ENCODE peak calls at places on chromosomes 5 and 9, in nine cellular contexts. B is Calu3, J is A673, Y is cardiac muscle cell, S is RWPE2, M is GM10248, I is WTC11, D is AG04449, K is fibroblast of the aortic adventitia. W is an unnamed sample.

GRCh38 chr9:91734371-91734981 is 215.6 kb downstream of the ROR2 start:
- DNase-seq in M (peak), B (peak), Y (peak), D (no peak), K (peak), I (peak), J (peak), S (no peak), W (peak)

GRCh38 chr9:36319806-36320205 is 61.6 kb upstream of the GNE start:
- DNase-seq in Y (no peak), I (no peak), K (no peak), S (no peak), M (no peak), B (peak), D (no peak), J (no peak), W (no peak)

GRCh38 chr9:107999011-107999410 is 509.4 kb upstream of the KLF4 start:
- DNase-seq in J (no peak), K (no peak), S (no peak), Y (peak), M (no peak), B (no peak), I (no peak), D (no peak), W (no peak)

GRCh38 chr5:15003511-15003920 is 131.9 kb upstream of the ANKH start:
- DNase-seq in M (peak), S (no peak), D (no peak), Y (peak), K (peak), J (peak), I (peak), B (peak), W (peak)

GRCh38 chr5:136079195-136079985 is 50.6 kb downstream of the TGFBI start:
- DNase-seq in K (no peak), M (no peak), Y (peak), I (peak), S (no peak), D (no peak), J (no peak), B (no peak), W (peak)

GRCh38 chr9:110835859-110836271 is 167.3 kb downstream of the MUSK start:
- DNase-seq in Y (no peak), I (no peak), J (no peak), B (no peak), D (no peak), M (no peak), S (no peak), K (peak), W (no peak)

GRCh38 chr5:65624570-65625555 is at the start of the genes SHLD3 and TRAPPC13:
- DNase-seq in D (peak), M (peak), J (peak), K (peak), Y (peak), I (peak), B (peak), S (peak), W (peak)

GRCh38 chr9:89617978-89618377 is 13.2 kb downstream of the GADD45G start:
- DNase-seq in I (no peak), D (no peak), S (no peak), M (no peak), K (no peak), Y (no peak), B (no peak), J (no peak), W (no peak)

GRCh38 chr5:93791520-93791972 is 50.1 kb upstream of the POU5F2 start:
- DNase-seq in I (no peak), J (peak), B (no peak), Y (no peak), S (no peak), K (peak), D (no peak), M (no peak), W (peak)

GRCh38 chr5:130061746-130062145 is 157.5 kb downstream of the CHSY3 start:
- DNase-seq in J (no peak), B (no peak), Y (no peak), D (no peak), S (no peak), M (no peak), K (no peak), I (no peak), W (no peak)

GRCh38 chr9:70642421-70642820 is 228.0 kb upstream of the KLF9 start:
- DNase-seq in D (no peak), J (no peak), B (no peak), K (no peak), M (no peak), Y (no peak), I (no peak), S (no peak), W (no peak)

GRCh38 chr5:147417133-147417813 is 92.6 kb downstream of the DPYSL3 start:
- DNase-seq in B (peak), J (no peak), D (no peak), I (no peak), K (peak), Y (no peak), M (no peak), S (no peak), W (no peak)

GRCh38 chr5:78295035-78295961 is 800 bp upstream of the AP3B1 start:
- DNase-seq in B (peak), M (peak), Y (peak), D (no peak), S (peak), K (peak), J (peak), I (peak), W (peak)

GRCh38 chr5:158079097-158079496 is 220.2 kb upstream of the CLINT1 start:
- DNase-seq in B (no peak), D (no peak), S (no peak), I (no peak), K (no peak), J (no peak), Y (no peak), M (no peak), W (no peak)

GRCh38 chr5:122154491-122154890 is 25.1 kb downstream of the ZNF474 start:
- DNase-seq in S (no peak), M (no peak), K (no peak), D (no peak), J (no peak), B (no peak), I (no peak), Y (no peak), W (no peak)

GRCh38 chr5:9928266-9928750 is 298.2 kb upstream of the TAS2R1 start:
- DNase-seq in I (no peak), M (no peak), J (no peak), Y (no peak), B (no peak), S (no peak), D (no peak), K (no peak), W (no peak)

GRCh38 chr9:85927077-85927476 is 13.9 kb upstream of the NAA35 start:
- DNase-seq in S (no peak), Y (no peak), K (peak), J (no peak), M (no peak), B (no peak), D (no peak), I (no peak), W (no peak)

GRCh38 chr9:101047848-101048402 is 19.4 kb downstream of the PLPPR1 start:
- DNase-seq in K (no peak), I (no peak), B (no peak), J (no peak), Y (no peak), D (no peak), S (no peak), M (no peak), W (no peak)

GRCh38 chr5:147437161-147437596 is 72.7 kb downstream of the DPYSL3 start:
- DNase-seq in D (no peak), B (no peak), S (no peak), M (no peak), K (no peak), I (no peak), Y (no peak), J (no peak), W (no peak)

GRCh38 chr9:121607434-121608248 is 43.8 kb upstream of the DAB2IP start:
- DNase-seq in D (peak), J (peak), Y (peak), S (no peak), K (peak), I (no peak), M (no peak), B (no peak), W (no peak)

GRCh38 chr9:132465131-132465635 is 55.2 kb downstream of the CFAP77 start:
- DNase-seq in I (no peak), M (no peak), B (no peak), D (no peak), K (no peak), Y (no peak), J (no peak), S (no peak), W (no peak)

GRCh38 chr5:77743181-77743580 is 33.0 kb downstream of the TBCA start:
- DNase-seq in B (no peak), D (no peak), I (no peak), M (no peak), S (no peak), Y (no peak), J (no peak), K (peak), W (no peak)

GRCh38 chr5:178399723-178400115 is 167.1 kb upstream of the PHYKPL start:
- DNase-seq in Y (no peak), I (no peak), K (no peak), S (peak), B (no peak), J (no peak), M (no peak), D (no peak), W (no peak)

GRCh38 chr5:61053937-61054336 is 108.3 kb downstream of the SMIM15 start:
- DNase-seq in D (no peak), B (no peak), Y (no peak), M (no peak), S (no peak), K (peak), J (no peak), I (no peak), W (no peak)

GRCh38 chr5:87210743-87211142 is 56.9 kb upstream of the RASA1 start:
- DNase-seq in J (no peak), K (no peak), Y (no peak), B (peak), M (no peak), I (no peak), D (no peak), S (no peak), W (no peak)

GRCh38 chr5:68333649-68334549 is 118.3 kb downstream of the PIK3R1 start:
- DNase-seq in J (no peak), D (no peak), B (peak), I (no peak), S (no peak), K (peak), M (no peak), Y (no peak), W (no peak)

GRCh38 chr5:98031926-98032325 is 741.5 kb upstream of the RGMB start:
- DNase-seq in S (no peak), B (no peak), J (no peak), K (peak), I (no peak), D (no peak), M (no peak), Y (no peak), W (no peak)

GRCh38 chr9:16715404-16715803 is 155.1 kb downstream of the BNC2 start:
- DNase-seq in M (no peak), I (no peak), D (no peak), Y (no peak), J (no peak), K (peak), S (no peak), B (no peak), W (no peak)

GRCh38 chr5:142839711-142840441 is 69.7 kb downstream of the ARHGAP26 start:
- DNase-seq in M (no peak), K (peak), D (no peak), I (no peak), B (no peak), S (no peak), Y (no peak), J (no peak), W (no peak)

DNA sequence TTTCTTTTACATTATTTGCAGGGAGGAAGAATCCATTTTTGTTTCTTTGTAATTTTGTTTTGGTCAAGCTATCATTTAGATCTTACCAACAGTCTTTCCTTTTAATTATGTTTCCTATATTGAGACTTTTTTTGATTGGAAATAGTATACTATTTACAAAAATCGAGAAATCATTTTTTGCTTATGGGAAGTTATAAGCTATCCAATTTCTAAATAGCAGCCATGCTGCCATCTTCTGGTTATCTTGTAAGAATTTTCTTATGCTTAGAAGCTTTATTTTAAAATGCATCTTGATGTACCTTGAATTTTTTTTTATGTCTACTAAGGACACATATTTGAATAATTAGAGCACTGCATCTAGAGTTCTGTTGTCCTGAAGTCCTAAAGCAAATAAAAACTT is 821.2 kb downstream of the PTPRD start:
- DNase-seq in M (no peak), D (no peak), K (peak), Y (peak), S (no peak), B (no peak), I (no peak), J (peak), W (no peak)
- TF ChIP-seq CTCF in M (no peak), D (no peak), K (no peak), Y (no peak), S (peak), B (no peak), I (no peak), J (no peak), W (no peak)

GRCh38 chr5:141326088-141326854 is 4.0 kb upstream of the PCDHGA1 start:
- DNase-seq in J (peak), K (peak), M (peak), B (no peak), D (no peak), I (peak), Y (peak), S (no peak), W (peak)

GRCh38 chr5:141328231-141328630 is 2.1 kb upstream of the PCDHGA1 start:
- DNase-seq in D (no peak), J (no peak), B (no peak), Y (no peak), S (no peak), I (no peak), K (no peak), M (no peak), W (no peak)

GRCh38 chr5:141330299-141331080 is at the start of gene PCDHGA1:
- DNase-seq in Y (no peak), B (no peak), M (peak), S (no peak), D (no peak), I (peak), K (peak), J (no peak), W (peak)
- TF ChIP-seq CTCF in Y (peak), B (no peak), M (peak), S (peak), D (peak), I (peak), K (peak), J (peak), W (peak)

DNA sequence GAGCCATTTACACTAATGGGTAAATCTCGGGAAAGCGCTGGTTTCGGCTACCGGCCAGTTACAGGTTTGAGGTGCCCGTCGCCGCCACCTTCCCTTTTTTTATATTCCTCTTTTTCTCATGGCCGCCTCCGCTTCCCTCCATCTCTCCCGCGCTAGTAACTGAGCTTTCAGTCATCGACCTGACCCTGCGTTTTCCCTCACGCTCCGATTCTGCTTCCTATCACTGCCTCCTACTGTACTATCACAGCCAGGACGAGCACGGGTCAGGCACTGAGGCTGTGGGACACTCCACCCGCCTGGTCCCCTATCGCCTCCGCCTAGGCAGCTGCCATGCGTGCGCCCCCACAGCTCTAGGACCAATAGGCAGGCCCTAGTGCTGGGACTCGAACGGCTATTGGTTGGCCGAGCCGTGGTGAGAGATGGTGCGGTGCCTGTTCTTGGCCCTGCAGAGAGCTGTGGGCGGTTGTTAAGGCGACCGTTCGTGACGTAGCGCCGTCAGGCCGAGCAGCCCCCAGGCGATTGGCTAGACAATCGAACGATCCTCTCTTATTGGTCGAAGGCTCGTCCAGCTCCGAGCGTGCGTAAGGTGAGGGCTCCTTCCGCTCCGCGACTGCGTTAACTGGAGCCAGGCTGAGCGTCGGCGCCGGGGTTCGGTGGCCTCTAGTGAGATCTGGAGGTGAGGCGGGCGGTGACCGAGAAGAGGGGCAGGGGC is at the start of gene HMGCR:
- DNase-seq in B (peak), S (peak), J (peak), Y (peak), K (peak), D (peak), M (peak), I (peak), W (peak)
- TF ChIP-seq CTCF in B (no peak), S (peak), J (no peak), Y (peak), K (peak), D (peak), M (peak), I (no peak), W (no peak)

DNA sequence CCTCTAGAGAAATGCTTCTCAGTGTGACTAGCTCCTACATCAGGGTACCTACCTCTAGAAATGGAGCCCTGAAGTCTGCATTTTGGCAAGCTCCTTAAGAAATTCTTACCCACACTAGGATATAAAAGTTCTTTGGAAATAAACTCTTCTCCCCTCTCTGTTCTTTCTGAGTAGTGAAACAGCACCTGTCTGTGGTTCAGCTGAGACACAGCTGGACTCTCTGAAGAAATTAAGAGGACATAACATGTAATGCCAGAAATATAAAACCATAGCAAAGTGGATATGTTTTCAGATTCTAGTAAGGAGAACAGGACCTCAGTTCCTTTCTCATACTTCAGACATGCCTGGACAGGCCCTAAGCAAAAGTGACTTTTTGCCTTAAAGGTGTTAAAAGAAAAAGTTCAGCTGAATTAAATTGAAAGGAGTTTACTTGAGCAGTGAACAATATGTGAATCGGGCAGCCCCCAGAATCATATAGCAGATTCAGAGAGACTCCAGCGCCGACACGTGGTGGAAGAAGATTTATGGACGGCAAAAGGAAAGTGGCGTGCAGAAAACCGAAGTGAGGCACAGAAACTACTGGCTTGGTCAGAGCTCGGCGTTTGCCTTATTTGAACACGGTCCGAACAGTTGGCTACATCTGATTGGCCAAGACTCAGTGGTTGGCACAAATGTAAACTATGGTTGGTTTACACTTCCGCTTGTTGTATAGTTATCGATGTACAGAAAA is 64.5 kb downstream of the PRKACG start:
- DNase-seq in J (peak), K (peak), M (no peak), B (no peak), Y (no peak), D (no peak), S (no peak), I (no peak), W (no peak)
- TF ChIP-seq CTCF in J (peak), K (no peak), M (peak), B (no peak), Y (peak), D (no peak), S (no peak), I (no peak), W (no peak)

GRCh38 chr5:90606539-90606938 is 47.9 kb downstream of the ADGRV1 start:
- DNase-seq in K (no peak), M (no peak), Y (peak), D (no peak), J (peak), I (no peak), S (no peak), B (peak), W (no peak)
- TF ChIP-seq CTCF in K (no peak), M (peak), Y (no peak), D (no peak), J (peak), I (no peak), S (peak), B (peak), W (peak)

DNA sequence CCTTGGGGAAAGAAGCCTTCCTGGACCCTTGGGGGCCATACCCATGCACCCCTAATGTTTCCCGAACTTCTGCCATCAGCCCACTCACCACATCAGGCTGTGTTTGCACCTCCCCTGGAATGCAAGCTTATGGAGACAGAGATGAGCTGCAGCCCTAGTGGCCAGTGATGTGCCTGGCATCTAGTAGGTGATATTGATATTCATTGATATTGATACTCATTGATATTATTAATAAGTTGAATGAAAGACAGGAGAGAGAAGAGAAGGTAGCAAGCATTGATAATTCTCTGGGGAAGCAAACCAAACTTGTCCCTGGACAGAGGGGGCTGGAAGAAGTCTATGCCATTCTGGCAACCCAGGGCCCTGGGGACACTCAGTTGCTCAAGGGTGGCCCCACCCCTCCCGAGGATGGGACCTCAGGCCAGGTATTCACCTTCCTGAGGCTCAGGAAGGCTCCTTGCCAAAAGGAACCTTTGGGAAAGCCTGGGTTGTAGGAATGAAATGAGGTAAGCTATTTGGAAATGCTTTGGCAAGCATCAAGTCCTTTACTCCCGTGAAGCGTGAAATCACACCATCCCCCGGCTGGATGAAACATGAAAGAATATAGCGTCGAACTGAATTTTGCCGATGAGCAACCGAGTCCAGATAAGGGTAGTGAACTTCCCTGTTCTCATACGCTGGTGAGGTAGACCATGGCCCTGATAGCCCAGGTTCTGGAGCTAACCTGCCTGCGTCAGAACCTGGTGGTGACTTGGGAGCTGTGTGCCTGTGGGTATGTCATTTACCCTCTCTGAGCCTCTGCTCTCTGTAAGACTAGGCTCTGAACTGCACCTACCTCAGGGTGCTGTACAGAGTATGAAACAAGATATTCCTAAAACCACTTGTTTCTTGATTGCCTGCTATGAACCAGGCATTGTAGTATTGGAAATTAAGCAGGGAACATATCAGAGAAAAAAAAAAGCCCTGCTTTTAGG is 105.1 kb upstream of the BOD1 start:
- DNase-seq in S (no peak), I (no peak), J (no peak), K (no peak), M (no peak), D (no peak), B (no peak), Y (no peak), W (no peak)
- TF ChIP-seq CTCF in S (no peak), I (no peak), J (no peak), K (no peak), M (no peak), D (no peak), B (no peak), Y (no peak), W (peak)